ENCODE peak calls at places on chromosomes 2 and 18, in nine cellular contexts. U is body of pancreas, M is heart left ventricle, D is fibroblast of the aortic adventitia, L is stomach, Z is astrocyte of the spinal cord, X is OCI-LY7, E is sigmoid colon, Y is fibroblast of pulmonary artery. C is an unnamed sample.

GRCh38 chr2:178457390-178457886 is 6.3 kb downstream of the PJVK start:
- DNase-seq in E (no peak), Y (no peak), M (no peak), X (no peak), D (no peak), Z (no peak), U (no peak), L (no peak), C (no peak)

GRCh38 chr2:567865-568638 is 109.2 kb downstream of the TMEM18 start:
- DNase-seq in U (no peak), E (peak), L (no peak), X (no peak), Y (peak), D (peak), M (peak), Z (peak), C (peak)

GRCh38 chr2:36780231-36780808 is 83.8 kb downstream of the VIT start:
- DNase-seq in Z (peak), E (no peak), U (no peak), M (no peak), Y (peak), L (no peak), D (peak), X (peak), C (no peak)

GRCh38 chr2:99938250-99938649 is 204.1 kb downstream of the AFF3 start:
- DNase-seq in Z (no peak), U (no peak), M (no peak), D (no peak), E (no peak), X (no peak), L (no peak), Y (no peak), C (no peak)

GRCh38 chr2:37343537-37344434 is 644 bp upstream of the QPCT start:
- DNase-seq in D (peak), X (peak), L (no peak), U (no peak), M (no peak), E (no peak), Z (peak), Y (peak), C (peak)

GRCh38 chr18:46542545-46542944 is 114.5 kb downstream of the LOXHD1 start:
- DNase-seq in M (no peak), Y (peak), L (no peak), D (peak), X (no peak), Z (no peak), U (no peak), E (no peak), C (no peak)

GRCh38 chr2:177714704-177715103 is 322.1 kb downstream of the AGPS start:
- DNase-seq in D (no peak), Y (no peak), L (no peak), Z (no peak), U (no peak), M (no peak), X (no peak), E (no peak), C (no peak)

GRCh38 chr2:180677928-180678327 is 302.5 kb upstream of the UBE2E3 start:
- DNase-seq in X (no peak), Z (no peak), L (no peak), D (no peak), U (no peak), E (no peak), M (no peak), Y (no peak), C (no peak)

GRCh38 chr2:236538242-236538641 is 31.4 kb upstream of the ACKR3 start:
- DNase-seq in L (no peak), Y (no peak), D (no peak), Z (no peak), X (no peak), M (no peak), E (no peak), U (no peak), C (no peak)

GRCh38 chr18:76564117-76564516 is 69.1 kb upstream of the ZNF516 start:
- DNase-seq in X (no peak), L (no peak), M (no peak), E (no peak), Z (peak), U (no peak), Y (peak), D (peak), C (no peak)

GRCh38 chr2:98907966-98908905 is 27.8 kb downstream of the CRACDL start:
- DNase-seq in Y (no peak), U (no peak), M (no peak), X (no peak), D (no peak), Z (no peak), E (peak), L (peak), C (peak)

GRCh38 chr18:32110005-32110404 is 18.3 kb downstream of the RNF138 start:
- DNase-seq in M (no peak), Z (no peak), Y (no peak), U (no peak), E (no peak), L (no peak), D (no peak), X (no peak), C (no peak)

GRCh38 chr2:37361994-37362698 is 17.7 kb downstream of the QPCT start:
- DNase-seq in Y (no peak), X (no peak), E (no peak), L (no peak), Z (no peak), D (no peak), U (no peak), M (no peak), C (no peak)

GRCh38 chr18:32289480-32290075 is 99.7 kb downstream of the MEP1B start:
- DNase-seq in U (peak), D (peak), E (no peak), M (no peak), Y (peak), L (peak), X (peak), Z (peak), C (peak)

GRCh38 chr2:2646312-2647051 is 315.4 kb upstream of the MYT1L start:
- DNase-seq in Y (no peak), U (no peak), D (no peak), X (no peak), M (no peak), L (no peak), E (no peak), Z (no peak), C (no peak)

GRCh38 chr2:127153691-127154158 is 46.8 kb upstream of the BIN1 start:
- DNase-seq in E (peak), Y (peak), X (no peak), U (no peak), M (no peak), D (peak), Z (peak), L (no peak), C (no peak)

GRCh38 chr2:130831356-130831755 is 5.4 kb upstream of the ARHGEF4 start:
- DNase-seq in M (no peak), Y (no peak), U (no peak), X (no peak), E (no peak), D (no peak), L (no peak), Z (no peak), C (no peak)

GRCh38 chr2:168424112-168424951 is 31.7 kb upstream of the CERS6 start:
- DNase-seq in U (no peak), L (no peak), M (no peak), Y (peak), Z (peak), E (no peak), D (peak), X (no peak), C (no peak)

GRCh38 chr2:95050385-95051300 is 25.1 kb downstream of the MAL start:
- DNase-seq in X (no peak), E (peak), Z (no peak), M (no peak), L (no peak), U (no peak), D (no peak), Y (no peak), C (no peak)

GRCh38 chr2:121562269-121563176 is 31.8 kb downstream of the RNU4ATAC start:
- DNase-seq in M (no peak), X (no peak), Y (no peak), U (no peak), L (no peak), E (no peak), D (no peak), Z (no peak), C (no peak)

GRCh38 chr2:114061566-114062098 is 171.7 kb downstream of the ACTR3 start:
- DNase-seq in Z (no peak), Y (no peak), D (no peak), M (no peak), X (no peak), E (no peak), U (no peak), L (no peak), C (no peak)

GRCh38 chr18:24868760-24869237 is 408.4 kb downstream of the HRH4 start:
- DNase-seq in X (no peak), L (no peak), Y (no peak), M (no peak), D (no peak), Z (peak), E (no peak), U (no peak), C (no peak)

GRCh38 chr2:41886757-41887156 is 161.1 kb upstream of the PKDCC start:
- DNase-seq in Z (no peak), Y (peak), U (no peak), E (no peak), X (no peak), M (no peak), L (no peak), D (peak), C (peak)

GRCh38 chr2:62431512-62431911 is 74.5 kb downstream of the TMEM17 start:
- DNase-seq in D (no peak), Z (no peak), L (no peak), M (no peak), X (no peak), U (no peak), E (no peak), Y (no peak), C (no peak)

GRCh38 chr2:61575447-61575859 is 37.3 kb upstream of the XPO1 start:
- DNase-seq in U (no peak), M (no peak), Y (no peak), Z (no peak), X (peak), L (no peak), E (no peak), D (no peak), C (no peak)

GRCh38 chr2:9326975-9327374 is 96.4 kb downstream of the ITGB1BP1 start:
- DNase-seq in Y (peak), U (no peak), Z (peak), X (no peak), E (no peak), D (no peak), L (no peak), M (no peak), C (no peak)

GRCh38 chr2:194126418-194126817 is 1530.6 kb upstream of the SLC39A10 start:
- DNase-seq in M (no peak), Y (no peak), U (no peak), Z (peak), E (no peak), X (no peak), L (no peak), D (no peak), C (no peak)

GRCh38 chr18:30945769-30946168 is 96.8 kb downstream of the DSC3 start:
- DNase-seq in Z (peak), U (no peak), D (no peak), L (no peak), E (no peak), M (no peak), X (no peak), Y (no peak), C (no peak)

GRCh38 chr2:226118471-226119429 is 680.9 kb downstream of the IRS1 start:
- DNase-seq in L (no peak), D (peak), Y (peak), E (peak), X (no peak), U (no peak), M (no peak), Z (peak), C (peak)

GRCh38 chr2:11320698-11321492 is 23.5 kb downstream of the ROCK2 start:
- DNase-seq in L (no peak), Z (no peak), M (no peak), X (no peak), D (no peak), U (no peak), E (no peak), Y (no peak), C (no peak)

GRCh38 chr2:205660521-205661124 is 21.7 kb upstream of the NRP2 start:
- DNase-seq in M (no peak), Z (peak), X (no peak), E (peak), U (no peak), D (peak), L (no peak), Y (peak), C (no peak)

GRCh38 chr2:37585982-37586621 is 85.3 kb downstream of the CDC42EP3 start:
- DNase-seq in Z (peak), X (no peak), U (no peak), M (peak), Y (peak), L (peak), E (peak), D (peak), C (no peak)

GRCh38 chr2:32990556-32990955 is 43.8 kb downstream of the LTBP1 start:
- DNase-seq in Y (no peak), E (no peak), Z (no peak), L (no peak), X (no peak), M (no peak), D (no peak), U (no peak), C (no peak)

GRCh38 chr18:80147037-80147417 is 38.0 kb downstream of the ADNP2 start:
- DNase-seq in D (peak), U (no peak), X (no peak), L (no peak), M (no peak), E (no peak), Y (peak), Z (peak), C (no peak)

GRCh38 chr18:75364512-75364911 is 63.0 kb downstream of the SMIM21 start:
- DNase-seq in L (no peak), Y (peak), M (no peak), U (no peak), Z (peak), E (no peak), X (no peak), D (no peak), C (peak)

GRCh38 chr2:53422979-53423378 is 344.6 kb upstream of the CHAC2 start:
- DNase-seq in U (peak), E (no peak), M (peak), L (peak), X (peak), Z (peak), D (peak), Y (peak), C (peak)

GRCh38 chr2:212540356-212540755 is 1.8 kb upstream of the ERBB4 start:
- DNase-seq in L (no peak), E (no peak), U (no peak), X (no peak), D (no peak), M (no peak), Z (no peak), Y (no peak), C (no peak)

GRCh38 chr2:20490300-20491181 is 43.7 kb downstream of the RHOB start:
- DNase-seq in U (peak), M (peak), Z (peak), D (peak), Y (peak), E (peak), L (no peak), X (no peak), C (peak)

DNA sequence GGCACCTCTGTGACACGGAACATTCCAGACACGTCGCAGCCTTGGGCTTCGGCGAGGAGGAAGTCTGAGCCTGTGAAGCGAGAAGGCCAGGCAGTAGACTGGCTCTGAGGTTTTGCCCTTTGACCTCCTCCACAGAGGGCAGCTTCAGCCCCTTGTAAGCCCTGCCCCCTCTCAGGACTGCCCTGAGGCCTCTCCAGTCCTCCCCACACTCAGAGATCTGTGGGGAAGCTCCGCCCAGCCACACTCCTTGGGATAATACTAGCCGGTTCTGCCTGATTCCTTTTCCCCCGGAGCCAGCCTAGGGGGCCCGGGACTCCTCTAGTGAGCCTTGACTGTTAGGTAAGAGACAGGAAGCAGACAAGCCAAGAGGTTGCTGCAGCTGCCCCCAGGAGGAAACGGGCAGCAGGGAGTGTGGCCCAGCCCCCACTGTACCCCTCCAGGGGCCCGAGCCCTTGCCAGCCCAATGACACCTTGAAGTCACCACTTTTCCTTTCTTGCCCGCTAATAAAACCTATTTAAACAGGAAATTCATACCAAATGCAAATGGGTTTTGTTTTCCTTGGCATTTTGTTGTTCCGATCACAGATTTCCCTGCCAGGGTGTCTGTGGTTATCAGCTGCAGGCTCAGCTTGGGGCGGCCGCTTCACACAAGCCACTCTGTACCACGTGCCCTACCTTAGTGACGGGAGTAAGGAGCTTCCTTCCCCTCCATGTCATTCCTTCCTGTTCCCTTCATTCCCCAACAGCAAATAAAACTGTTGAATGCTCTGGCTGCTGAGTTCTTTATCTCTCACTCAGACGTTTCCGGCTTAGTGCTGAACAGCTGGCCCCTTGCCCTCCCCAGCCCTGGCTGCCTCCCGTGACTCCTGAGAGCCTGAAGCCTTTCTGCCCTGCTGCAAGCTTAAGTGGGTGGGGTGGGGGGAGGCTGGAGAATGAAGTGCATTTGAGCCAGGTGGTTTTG is 124.7 kb downstream of the CABLES1 start:
- DNase-seq in D (peak), U (peak), Z (peak), X (peak), L (peak), M (peak), Y (peak), E (peak), C (peak)
- H3K4me3 ChIP-seq in D (peak), U (no peak), Z (no peak), X (peak), L (peak), M (peak), Y (peak), E (peak), C (no peak)

DNA sequence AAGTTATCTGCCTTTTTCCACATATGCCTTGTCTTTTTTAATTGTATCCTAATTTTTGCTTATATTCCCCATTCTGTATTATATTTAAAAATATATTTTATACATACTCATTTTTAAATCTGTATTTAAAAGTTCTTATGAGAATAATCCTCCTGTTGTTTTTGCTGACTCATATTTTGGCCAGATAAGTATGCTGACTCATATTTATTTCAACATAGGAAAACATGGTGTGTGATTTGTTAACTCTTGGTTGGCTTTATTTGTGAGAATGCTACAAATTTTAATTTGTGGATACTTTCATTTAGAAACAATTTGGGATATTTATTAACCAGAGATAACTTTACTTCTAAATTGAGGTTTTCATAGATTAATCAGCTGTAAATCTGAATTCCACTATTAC is 587.7 kb downstream of the CPS1 start:
- DNase-seq in U (no peak), D (peak), M (no peak), E (no peak), L (no peak), X (no peak), Z (peak), Y (peak), C (no peak)
- H3K4me3 ChIP-seq in U (no peak), D (no peak), M (no peak), E (no peak), L (no peak), X (no peak), Z (no peak), Y (no peak), C (no peak)

DNA sequence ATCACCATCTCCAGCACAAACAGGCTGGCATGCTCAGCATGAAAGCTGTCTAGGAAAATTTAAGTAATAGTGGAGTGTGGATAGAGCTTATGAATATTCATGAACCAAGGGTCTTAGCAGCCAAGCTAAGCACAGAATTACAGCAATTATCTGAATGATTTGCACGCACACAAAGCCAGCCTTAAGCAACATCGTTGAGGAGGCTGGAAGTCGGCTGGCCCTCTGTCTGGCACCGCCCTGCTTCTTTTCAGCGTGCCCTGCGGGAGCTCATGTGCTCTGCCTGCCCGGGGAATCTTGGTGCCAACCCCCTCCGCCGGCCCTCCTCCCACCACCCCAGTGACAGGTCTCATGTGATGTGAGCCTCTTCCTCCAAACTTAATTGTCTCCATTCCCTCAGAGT is 540.1 kb downstream of the CMPK2 start:
- DNase-seq in D (no peak), Z (no peak), U (no peak), X (no peak), Y (no peak), L (no peak), E (no peak), M (no peak), C (no peak)
- H3K4me3 ChIP-seq in D (no peak), Z (no peak), U (no peak), X (no peak), Y (no peak), L (no peak), E (no peak), M (no peak), C (no peak)

GRCh38 chr2:228720895-228721294 is 539.4 kb upstream of the SPHKAP start:
- DNase-seq in U (no peak), E (no peak), M (no peak), D (no peak), L (no peak), X (no peak), Y (no peak), Z (no peak), C (no peak)
- H3K4me3 ChIP-seq in U (no peak), E (no peak), M (no peak), D (no peak), L (no peak), X (no peak), Y (no peak), Z (no peak), C (no peak)

C was measured in testis.